ENCODE peak calls at places on chromosomes 6 and 20, in eight cellular contexts. M is omental fat pad; Y is left cardiac atrium; V is left lobe of liver; G is stimulated activated naive CD8-positive, alpha-beta T cell treated with anti-CD3 and anti-CD28 coated beads, Interleukin-15, amount 100 ng/mL, for 72 hours; X is activated naive CD8-positive, alpha-beta T cell treated with anti-CD3 and anti-CD28 coated beads, Interleukin-2, amount 50 U/mL, for 24 hours; B is Right ventricle myocardium inferior; S is stimulated activated naive B cell treated with anti-CD40 and anti-IgM and Interleukin-4, amounts not matched to agents 10 μg/mL and 1 μg/mL and 100 μg/mL, for 72 hours. Q is an unnamed sample.

GRCh38 chr20:32638848-32639247 is 34.9 kb downstream of the C20orf203 start:
- ATAC-seq in M (no peak), Y (no peak), V (peak; percentile 34), G (no peak), X (no peak), B (peak; percentile 68), S (no peak), Q (no peak)

GRCh38 chr20:1177680-1178079 is 7.1 kb downstream of the TMEM74B start:
- ATAC-seq in M (no peak), Y (no peak), V (peak; percentile 51), G (no peak), X (no peak), B (no peak), S (no peak), Q (no peak)

GRCh38 chr20:10282930-10283556 is 64.4 kb downstream of the SNAP25 start:
- ATAC-seq in M (no peak), Y (no peak), V (no peak), G (no peak), X (no peak), B (no peak), S (no peak), Q (no peak)

GRCh38 chr6:106128981-106129761 is 43.0 kb downstream of the PRDM1 start:
- ATAC-seq in M (no peak), Y (no peak), V (no peak), G (no peak), X (no peak), B (no peak), S (no peak), Q (no peak)

GRCh38 chr6:40262363-40262762 is 324.8 kb downstream of the LRFN2 start:
- ATAC-seq in M (no peak), Y (no peak), V (no peak), G (no peak), X (no peak), B (no peak), S (no peak), Q (no peak)

GRCh38 chr6:17381429-17382147 is 11.8 kb upstream of the CAP2 start:
- ATAC-seq in M (no peak), Y (peak; percentile 61), V (no peak), G (no peak), X (no peak), B (no peak), S (no peak), Q (peak; percentile 78)

GRCh38 chr20:53258741-53259140 is 286.6 kb downstream of the TSHZ2 start:
- ATAC-seq in M (no peak), Y (no peak), V (no peak), G (no peak), X (no peak), B (no peak), S (no peak), Q (no peak)

GRCh38 chr20:13694420-13695150 is 55.9 kb upstream of the TASP1 start:
- ATAC-seq in M (no peak), Y (no peak), V (peak; percentile 80), G (no peak), X (no peak), B (no peak), S (no peak), Q (no peak)

GRCh38 chr20:24753136-24753535 is 195.9 kb upstream of the CST7 start:
- ATAC-seq in M (no peak), Y (no peak), V (no peak), G (no peak), X (no peak), B (no peak), S (no peak), Q (no peak)

GRCh38 chr6:7765575-7766325 is 39.9 kb downstream of the BMP6 start:
- ATAC-seq in M (no peak), Y (no peak), V (no peak), G (no peak), X (no peak), B (no peak), S (no peak), Q (no peak)

GRCh38 chr6:121479486-121480098 is 44.1 kb downstream of the GJA1 start:
- ATAC-seq in M (no peak), Y (no peak), V (no peak), G (no peak), X (no peak), B (no peak), S (no peak), Q (no peak)

GRCh38 chr6:17935188-17936149 is 52.0 kb downstream of the KIF13A start:
- ATAC-seq in M (no peak), Y (peak; percentile 32), V (no peak), G (no peak), X (no peak), B (no peak), S (no peak), Q (no peak)

GRCh38 chr20:53102361-53102760 is 130.2 kb downstream of the TSHZ2 start:
- ATAC-seq in M (no peak), Y (no peak), V (no peak), G (no peak), X (no peak), B (no peak), S (no peak), Q (no peak)

GRCh38 chr6:107894821-107895396 is 63.1 kb downstream of the SEC63 start:
- ATAC-seq in M (no peak), Y (no peak), V (no peak), G (no peak), X (no peak), B (no peak), S (peak; percentile 67), Q (no peak)

GRCh38 chr6:18241208-18241836 is 23.0 kb downstream of the DEK start:
- ATAC-seq in M (no peak), Y (no peak), V (no peak), G (no peak), X (no peak), B (no peak), S (no peak), Q (no peak)

GRCh38 chr6:3412779-3413500 is 43.9 kb downstream of the SLC22A23 start:
- ATAC-seq in M (no peak), Y (no peak), V (no peak), G (no peak), X (no peak), B (no peak), S (no peak), Q (no peak)

GRCh38 chr6:137894779-137895385 is 27.8 kb downstream of the TNFAIP3 start:
- ATAC-seq in M (peak; percentile 34), Y (no peak), V (no peak), G (no peak), X (no peak), B (no peak), S (no peak), Q (no peak)

GRCh38 chr6:151962246-151962846 is 154.9 kb downstream of the ESR1 start:
- ATAC-seq in M (no peak), Y (no peak), V (peak; percentile 34), G (peak; percentile 83), X (peak; percentile 55), B (no peak), S (no peak), Q (no peak)

GRCh38 chr6:33894438-33894837 is 90.6 kb upstream of the MLN start:
- ATAC-seq in M (peak; percentile 71), Y (peak; percentile 75), V (no peak), G (no peak), X (no peak), B (peak; percentile 40), S (no peak), Q (no peak)

GRCh38 chr6:31587791-31588777 is 2.0 kb downstream of the LST1 start:
- ATAC-seq in M (no peak), Y (no peak), V (no peak), G (no peak), X (no peak), B (no peak), S (peak; percentile 11), Q (no peak)

GRCh38 chr20:3312940-3313656 is 74.1 kb upstream of the SLC4A11 start:
- ATAC-seq in M (peak; percentile 58), Y (peak; percentile 59), V (peak; percentile 75), G (no peak), X (no peak), B (peak; percentile 42), S (no peak), Q (peak; percentile 76)

GRCh38 chr6:19988555-19988954 is 151.4 kb downstream of the ID4 start:
- ATAC-seq in M (no peak), Y (no peak), V (no peak), G (no peak), X (no peak), B (no peak), S (no peak), Q (no peak)

GRCh38 chr6:3264356-3264755 is 5.6 kb downstream of the PSMG4 start:
- ATAC-seq in M (no peak), Y (no peak), V (peak; percentile 84), G (no peak), X (no peak), B (no peak), S (no peak), Q (no peak)

GRCh38 chr6:136465766-136466303 is 84.4 kb downstream of the MAP7 start:
- ATAC-seq in M (no peak), Y (no peak), V (no peak), G (no peak), X (no peak), B (no peak), S (no peak), Q (no peak)

GRCh38 chr20:3383878-3384495 is 23.5 kb downstream of the DNAAF9 start:
- ATAC-seq in M (no peak), Y (no peak), V (no peak), G (peak; percentile 99), X (peak; percentile 97), B (no peak), S (peak; percentile 86), Q (no peak)

GRCh38 chr6:64330694-64331309 is 695.2 kb downstream of the PHF3 start:
- ATAC-seq in M (peak; percentile 32), Y (no peak), V (peak; percentile 73), G (no peak), X (no peak), B (no peak), S (peak; percentile 50), Q (no peak)

GRCh38 chr6:116059713-116060571 is 749 bp downstream of the FRK start:
- ATAC-seq in M (peak; percentile 58), Y (peak; percentile 16), V (peak; percentile 60), G (no peak), X (no peak), B (peak; percentile 26), S (peak; percentile 57), Q (peak; percentile 29)

GRCh38 chr6:168223755-168224154 is 95.8 kb downstream of the DACT2 start:
- ATAC-seq in M (no peak), Y (no peak), V (no peak), G (no peak), X (no peak), B (no peak), S (no peak), Q (no peak)

GRCh38 chr6:166949533-166950442 is 6.6 kb downstream of the RNASET2 start:
- ATAC-seq in M (peak; percentile 24), Y (peak; percentile 21), V (peak; percentile 12), G (no peak), X (no peak), B (no peak), S (peak; percentile 18), Q (no peak)

GRCh38 chr20:48064929-48065328 is 279.6 kb upstream of the SULF2 start:
- ATAC-seq in M (no peak), Y (no peak), V (no peak), G (no peak), X (no peak), B (no peak), S (no peak), Q (no peak)

GRCh38 chr6:12896208-12896733 is 179.7 kb downstream of the PHACTR1 start:
- ATAC-seq in M (no peak), Y (no peak), V (no peak), G (no peak), X (no peak), B (peak; percentile 81), S (no peak), Q (no peak)

Q was measured in gastroesophageal sphincter.